ENCODE peak calls at places on chromosomes 13 and 19, in ten cellular contexts. I is amniotic epithelial cell; M is non-pigmented ciliary epithelial cell; E is kidney epithelial cell; Q is right cardiac atrium; O is stimulated activated naive CD8-positive, alpha-beta T cell treated with anti-CD3 and anti-CD28 coated beads, Interleukin-15, Interleukin-2, amounts not matched to agents 100 U/mL and 50 U/mL, for 24 hours; J is neural crest cell; A is activated CD4-positive, alpha-beta T cell treated with anti-CD3 and anti-CD28 coated beads, Interleukin-2, amount 50 U/mL, for 1 hour; R is HEK293T; G is nephron progenitor cell. U is an unnamed sample.
A peak's percentile ranks its signal among the peaks of the same experiment; 100 is the strongest.

GRCh38 chr19:16449330-16449961 is 22.3 kb downstream of the EPS15L1 start:
- DNase-seq in I (peak; percentile 69), M (no peak), E (no peak), Q (no peak), O (peak; percentile 28), J (no peak), A (no peak), R (no peak), G (no peak), U (no peak)

GRCh38 chr13:33185853-33186252 is 99.7 kb downstream of the STARD13 start:
- DNase-seq in I (peak; percentile 48), M (no peak), E (no peak), Q (no peak), O (no peak), J (no peak), A (no peak), R (no peak), G (no peak), U (peak; percentile 40)

GRCh38 chr19:30228726-30229523 is 143.3 kb upstream of the ZNF536 start:
- DNase-seq in I (no peak), M (no peak), E (no peak), Q (no peak), O (no peak), J (peak; percentile 19), A (no peak), R (no peak), G (peak; percentile 49), U (peak; percentile 6)

GRCh38 chr19:49058592-49058991 is 1.0 kb upstream of the CGB7 start:
- DNase-seq in I (no peak), M (no peak), E (no peak), Q (no peak), O (peak; percentile 36), J (no peak), A (no peak), R (peak; percentile 35), G (no peak), U (no peak)

GRCh38 chr19:43715776-43716175 is at the start of gene IRGC:
- DNase-seq in I (no peak), M (no peak), E (no peak), Q (no peak), O (no peak), J (no peak), A (no peak), R (no peak), G (no peak), U (no peak)

GRCh38 chr19:2811221-2811722 is 8.4 kb upstream of the ZNF554 start:
- DNase-seq in I (no peak), M (no peak), E (no peak), Q (no peak), O (no peak), J (no peak), A (no peak), R (no peak), G (no peak), U (no peak)

GRCh38 chr19:42207767-42208259 is 9.7 kb downstream of the DEDD2 start:
- DNase-seq in I (peak; percentile 74), M (peak; percentile 70), E (peak; percentile 47), Q (no peak), O (no peak), J (no peak), A (no peak), R (no peak), G (no peak), U (peak; percentile 77)

GRCh38 chr13:102913924-102914628 is 68.2 kb downstream of the ERCC5 start:
- DNase-seq in I (peak; percentile 47), M (no peak), E (no peak), Q (no peak), O (no peak), J (no peak), A (no peak), R (no peak), G (no peak), U (peak; percentile 78)

GRCh38 chr13:26062853-26063444 is 11.1 kb upstream of the SHISA2 start:
- DNase-seq in I (peak; percentile 43), M (no peak), E (no peak), Q (no peak), O (no peak), J (peak; percentile 43), A (peak; percentile 38), R (peak; percentile 18), G (peak; percentile 30), U (peak; percentile 81)

GRCh38 chr13:74026753-74027152 is 107.5 kb downstream of the KLF12 start:
- DNase-seq in I (peak; percentile 21), M (peak; percentile 15), E (peak; percentile 32), Q (no peak), O (peak; percentile 61), J (no peak), A (peak; percentile 66), R (no peak), G (peak; percentile 5), U (no peak)